ENCODE peak calls at places on chromosomes 3 and 15, in five cellular contexts. B, Q, R, T and K are unnamed samples.

GRCh38 chr15:31031471-31032064 is 40.1 kb upstream of the MTMR10 start:
- DNase-seq in B (no peak), Q (no peak), R (no peak), T (peak; percentile 46), K (no peak)

GRCh38 chr3:186489507-186489906 is 54.7 kb downstream of the CRYGS start:
- DNase-seq in T (no peak), R (no peak), B (no peak), Q (no peak), K (no peak)

GRCh38 chr15:89378699-89379422 is 44.2 kb upstream of the POLG start:
- DNase-seq in T (no peak), Q (no peak), R (no peak), B (peak; percentile 55), K (no peak)

GRCh38 chr15:67548532-67548852 is 6.0 kb downstream of the MAP2K5 start:
- DNase-seq in Q (no peak), T (no peak), R (no peak), B (no peak), K (no peak)

GRCh38 chr15:42329992-42330391 is 29.3 kb upstream of the CAPN3 start:
- DNase-seq in R (no peak), T (no peak), B (no peak), Q (no peak), K (no peak)

GRCh38 chr3:141237701-141238521 is 6.3 kb downstream of the PXYLP1 start:
- DNase-seq in T (no peak), R (no peak), Q (no peak), B (no peak), K (no peak)

GRCh38 chr3:183809209-183809608 is 16.2 kb downstream of the MAP6D1 start:
- DNase-seq in R (no peak), Q (no peak), T (no peak), B (no peak), K (no peak)

GRCh38 chr3:170007031-170007663 is 30.6 kb upstream of the GPR160 start:
- DNase-seq in R (peak; percentile 94), B (no peak), Q (no peak), T (peak; percentile 37), K (no peak)

GRCh38 chr3:28267984-28268849 is 26.8 kb downstream of the CMC1 start:
- DNase-seq in Q (no peak), T (no peak), R (no peak), B (peak; percentile 22), K (no peak)

GRCh38 chr3:42778644-42779043 is 5.6 kb upstream of the CCDC13 start:
- DNase-seq in R (no peak), T (no peak), B (no peak), Q (no peak), K (no peak)

GRCh38 chr15:62141200-62141599 is 23.9 kb downstream of the C2CD4B start:
- DNase-seq in T (no peak), B (no peak), R (no peak), Q (no peak), K (no peak)

GRCh38 chr3:48847053-48847585 is 555 bp downstream of the PRKAR2A start:
- DNase-seq in Q (peak; percentile 68), R (peak; percentile 72), B (peak; percentile 87), T (no peak), K (peak; percentile 8)

GRCh38 chr15:81531141-81531592 is 157.2 kb upstream of the TMC3 start:
- DNase-seq in T (no peak), B (peak; percentile 30), Q (no peak), R (no peak), K (no peak)

GRCh38 chr3:56054827-56055226 is 413.4 kb downstream of the ERC2 start:
- DNase-seq in R (no peak), B (peak; percentile 21), T (no peak), Q (no peak), K (no peak)

GRCh38 chr15:61226313-61227250 is 2.5 kb downstream of the RORA start:
- DNase-seq in R (no peak), T (no peak), Q (no peak), B (peak; percentile 35), K (no peak)

GRCh38 chr15:62362608-62363007 is 197.5 kb upstream of the C2CD4B start:
- DNase-seq in B (no peak), T (no peak), Q (no peak), R (no peak), K (no peak)

GRCh38 chr3:172333692-172334457 is 114.4 kb downstream of the GHSR start:
- DNase-seq in R (no peak), Q (no peak), T (no peak), B (no peak), K (no peak)

GRCh38 chr3:23333633-23334032 is 130.5 kb downstream of the UBE2E2 start:
- DNase-seq in R (no peak), T (no peak), Q (no peak), B (no peak), K (no peak)

GRCh38 chr3:39126532-39127071 is 19.1 kb downstream of the TTC21A start:
- DNase-seq in B (peak; percentile 79), T (no peak), Q (no peak), R (peak; percentile 84), K (no peak)

GRCh38 chr15:89781055-89781454 is 4.9 kb downstream of the MESP2 start:
- DNase-seq in T (no peak), Q (no peak), R (peak; percentile 80), B (no peak), K (no peak)

GRCh38 chr15:100108346-100108745 is 233.4 kb downstream of the ADAMTS17 start:
- DNase-seq in Q (no peak), B (no peak), T (no peak), R (no peak), K (no peak)

GRCh38 chr3:150255416-150255815 is 152.7 kb upstream of the TSC22D2 start:
- DNase-seq in Q (no peak), R (no peak), T (no peak), B (no peak), K (no peak)

GRCh38 chr15:52783929-52784798 is 6.0 kb downstream of the ONECUT1 start:
- DNase-seq in B (peak; percentile 87), Q (no peak), R (no peak), T (no peak), K (no peak)

GRCh38 chr3:26104856-26105255 is 315.0 kb downstream of the OXSM start:
- DNase-seq in B (no peak), Q (no peak), R (no peak), T (peak; percentile 12), K (no peak)

GRCh38 chr3:107881517-107881916 is 209.3 kb downstream of the CD47 start:
- DNase-seq in R (no peak), B (no peak), Q (no peak), T (no peak), K (no peak)

GRCh38 chr3:10637342-10637741 is 132.0 kb upstream of the ATP2B2 start:
- DNase-seq in T (no peak), Q (no peak), R (no peak), B (no peak), K (no peak)

GRCh38 chr15:39624806-39625205 is 43.9 kb downstream of the THBS1 start:
- DNase-seq in Q (no peak), R (no peak), T (peak; percentile 45), B (no peak), K (peak; percentile 33)

GRCh38 chr3:108946292-108947290 is 7.1 kb downstream of the GUCA1C start:
- DNase-seq in B (no peak), R (no peak), T (no peak), Q (peak; percentile 15), K (no peak)

GRCh38 chr3:31445701-31446100 is 87.0 kb upstream of the STT3B start:
- DNase-seq in R (no peak), T (no peak), Q (no peak), B (no peak), K (no peak)

GRCh38 chr15:39443659-39444219 is 137.1 kb upstream of the THBS1 start:
- DNase-seq in B (no peak), R (no peak), T (no peak), Q (no peak), K (no peak)

GRCh38 chr3:47495111-47495510 is 18.4 kb downstream of the ELP6 start:
- DNase-seq in Q (no peak), T (no peak), B (no peak), R (no peak), K (no peak)
- TF ChIP-seq POLR2AphosphoS5 in Q (no peak), T (no peak), B (no peak), R (no peak), K (no peak)

DNA sequence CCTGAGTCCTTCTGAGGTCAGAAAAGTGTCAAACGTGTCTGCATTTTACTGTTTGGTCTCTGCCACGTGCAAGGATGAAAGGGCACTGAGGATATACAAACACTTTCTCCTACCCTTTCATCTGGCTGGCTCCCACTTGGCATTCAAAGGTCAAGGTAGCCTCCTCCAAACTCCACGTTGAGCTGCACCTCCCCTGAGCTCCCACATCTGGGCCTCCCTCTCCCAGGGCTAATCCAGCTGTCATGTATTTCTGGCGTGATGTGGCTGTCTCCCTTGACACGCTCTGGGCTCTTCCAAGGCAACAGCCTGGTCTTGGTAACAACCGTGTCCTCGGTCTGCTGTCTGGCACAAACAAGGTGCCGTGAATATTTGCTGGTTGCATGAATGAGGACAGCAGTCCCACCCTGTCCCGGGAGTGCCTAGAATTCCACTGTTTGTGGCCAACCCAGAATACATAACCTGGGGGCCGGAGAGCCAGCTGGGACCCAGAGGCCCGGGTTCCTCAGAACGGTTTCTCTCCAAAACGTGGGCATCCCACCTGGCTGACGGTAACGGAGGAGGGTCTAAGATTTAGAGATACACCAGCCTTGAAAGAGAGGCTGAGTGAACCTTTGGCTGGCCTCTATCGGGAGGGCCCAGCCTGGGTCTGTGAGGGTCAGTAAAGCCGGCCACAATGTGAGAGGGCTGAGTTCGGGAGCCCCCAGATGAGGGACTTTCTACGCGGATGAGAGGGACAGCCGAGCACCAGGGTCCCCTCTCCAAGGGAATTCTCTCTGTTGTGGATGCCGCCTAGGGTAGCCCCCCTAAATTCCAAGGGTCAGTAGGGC is 767 bp downstream of the GLT8D1 start:
- DNase-seq in R (peak; percentile 23), T (no peak), Q (no peak), B (peak; percentile 17), K (no peak)
- TF ChIP-seq REST in R (no peak), T (no peak), Q (no peak), B (no peak), K (no peak)

GRCh38 chr15:74892931-74893330 is 3.1 kb downstream of the MPI start:
- DNase-seq in R (no peak), T (no peak), Q (no peak), B (no peak), K (no peak)

GRCh38 chr15:74891469-74891868 is 1.6 kb downstream of the MPI start:
- DNase-seq in T (no peak), R (no peak), B (no peak), Q (no peak), K (no peak)

GRCh38 chr15:74893627-74894026 is 3.8 kb downstream of the MPI start:
- DNase-seq in R (no peak), Q (no peak), T (no peak), B (no peak), K (no peak)

GRCh38 chr15:74889882-74890768 is at the start of gene MPI:
- DNase-seq in T (no peak), Q (peak; percentile 55), R (peak; percentile 89), B (peak; percentile 96), K (no peak)

DNA sequence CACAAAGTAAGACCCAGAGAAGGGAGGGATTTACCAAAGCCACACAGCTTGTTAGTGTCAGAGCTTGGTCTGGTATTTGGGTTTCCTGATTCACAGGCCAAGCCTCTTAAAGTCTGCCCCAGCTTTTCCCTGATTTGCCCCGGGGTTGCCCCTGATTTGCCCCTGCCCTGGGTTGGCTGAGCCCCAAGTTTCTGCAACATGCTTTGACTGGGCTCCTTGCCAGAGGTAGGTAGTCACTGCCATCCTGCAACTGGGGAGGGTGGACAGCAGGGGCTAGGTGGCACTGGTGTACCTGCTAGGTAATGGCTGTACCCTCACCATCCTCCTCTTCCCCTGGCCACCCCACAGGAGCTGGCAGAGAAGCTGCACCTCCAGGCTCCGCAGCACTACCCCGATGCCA is 2.5 kb downstream of the MPI start:
- DNase-seq in R (no peak), B (no peak), Q (no peak), T (no peak), K (no peak)
- TF ChIP-seq CTCF in R (no peak), B (no peak), Q (no peak), T (no peak), K (no peak)

GRCh38 chr3:153221748-153222162 is 59.7 kb downstream of the RAP2B start:
- DNase-seq in R (peak; percentile 96), T (peak; percentile 31), Q (no peak), B (no peak), K (peak; percentile 43)
- TF ChIP-seq POLR2AphosphoS5 in R (peak; percentile 77), T (no peak), Q (no peak), B (no peak), K (no peak)